ENCODE peak calls at places on chromosomes 7 and 10, in nine cellular contexts. One of them, this sample, is unnamed.

GRCh38 chr7:151384776-151385625 is 24.8 kb downstream of the WDR86 start:
- DNase-seq in HT1080: no peak
- DNase-seq in chondrocyte: peak
- DNase-seq in astrocyte of the spinal cord: no peak
- DNase-seq in Peyer's patch: no peak
- DNase-seq in stimulated activated CD4-positive, alpha-beta T cell treated with anti-CD3 and anti-CD28 coated beads, Interleukin-4, amount 100 ng/mL, for 48 hours: no peak
- DNase-seq in activated CD4-positive, alpha-beta T cell treated with anti-CD3 and anti-CD28 coated beads for 24 hours: no peak
- DNase-seq in DMS79 treated with DMSO at 0.1 percent for 48 hours: no peak
- DNase-seq in erythroblast: no peak
- DNase-seq in this sample: no peak

GRCh38 chr7:4641667-4642467 is 40.2 kb upstream of the FOXK1 start:
- DNase-seq in activated CD4-positive, alpha-beta T cell treated with anti-CD3 and anti-CD28 coated beads for 24 hours: peak
- DNase-seq in astrocyte of the spinal cord: peak
- DNase-seq in Peyer's patch: peak
- DNase-seq in stimulated activated CD4-positive, alpha-beta T cell treated with anti-CD3 and anti-CD28 coated beads, Interleukin-4, amount 100 ng/mL, for 48 hours: peak
- DNase-seq in HT1080: peak
- DNase-seq in erythroblast: peak
- DNase-seq in chondrocyte: peak
- DNase-seq in DMS79 treated with DMSO at 0.1 percent for 48 hours: peak
- DNase-seq in this sample: peak

GRCh38 chr7:104176332-104176731 is 31.5 kb downstream of the ORC5 start:
- DNase-seq in erythroblast: no peak
- DNase-seq in activated CD4-positive, alpha-beta T cell treated with anti-CD3 and anti-CD28 coated beads for 24 hours: no peak
- DNase-seq in DMS79 treated with DMSO at 0.1 percent for 48 hours: no peak
- DNase-seq in HT1080: no peak
- DNase-seq in Peyer's patch: no peak
- DNase-seq in astrocyte of the spinal cord: no peak
- DNase-seq in stimulated activated CD4-positive, alpha-beta T cell treated with anti-CD3 and anti-CD28 coated beads, Interleukin-4, amount 100 ng/mL, for 48 hours: no peak
- DNase-seq in chondrocyte: no peak
- DNase-seq in this sample: no peak

GRCh38 chr10:104735469-104735868 is 94.4 kb downstream of the SORCS3 start:
- DNase-seq in stimulated activated CD4-positive, alpha-beta T cell treated with anti-CD3 and anti-CD28 coated beads, Interleukin-4, amount 100 ng/mL, for 48 hours: no peak
- DNase-seq in Peyer's patch: no peak
- DNase-seq in astrocyte of the spinal cord: no peak
- DNase-seq in HT1080: no peak
- DNase-seq in activated CD4-positive, alpha-beta T cell treated with anti-CD3 and anti-CD28 coated beads for 24 hours: no peak
- DNase-seq in erythroblast: no peak
- DNase-seq in DMS79 treated with DMSO at 0.1 percent for 48 hours: peak
- DNase-seq in chondrocyte: no peak
- DNase-seq in this sample: no peak

GRCh38 chr7:69962856-69963149 is 364.5 kb downstream of the AUTS2 start:
- DNase-seq in Peyer's patch: no peak
- DNase-seq in erythroblast: no peak
- DNase-seq in stimulated activated CD4-positive, alpha-beta T cell treated with anti-CD3 and anti-CD28 coated beads, Interleukin-4, amount 100 ng/mL, for 48 hours: no peak
- DNase-seq in astrocyte of the spinal cord: peak
- DNase-seq in chondrocyte: no peak
- DNase-seq in DMS79 treated with DMSO at 0.1 percent for 48 hours: peak
- DNase-seq in activated CD4-positive, alpha-beta T cell treated with anti-CD3 and anti-CD28 coated beads for 24 hours: no peak
- DNase-seq in HT1080: no peak
- DNase-seq in this sample: no peak

GRCh38 chr7:157284229-157285014 is 52.4 kb upstream of the DNAJB6 start:
- DNase-seq in astrocyte of the spinal cord: no peak
- DNase-seq in erythroblast: no peak
- DNase-seq in HT1080: no peak
- DNase-seq in activated CD4-positive, alpha-beta T cell treated with anti-CD3 and anti-CD28 coated beads for 24 hours: no peak
- DNase-seq in Peyer's patch: no peak
- DNase-seq in stimulated activated CD4-positive, alpha-beta T cell treated with anti-CD3 and anti-CD28 coated beads, Interleukin-4, amount 100 ng/mL, for 48 hours: no peak
- DNase-seq in chondrocyte: no peak
- DNase-seq in DMS79 treated with DMSO at 0.1 percent for 48 hours: no peak
- DNase-seq in this sample: no peak

GRCh38 chr10:88108115-88108610 is 244.7 kb downstream of the PTEN start:
- DNase-seq in stimulated activated CD4-positive, alpha-beta T cell treated with anti-CD3 and anti-CD28 coated beads, Interleukin-4, amount 100 ng/mL, for 48 hours: no peak
- DNase-seq in activated CD4-positive, alpha-beta T cell treated with anti-CD3 and anti-CD28 coated beads for 24 hours: no peak
- DNase-seq in erythroblast: no peak
- DNase-seq in chondrocyte: no peak
- DNase-seq in astrocyte of the spinal cord: no peak
- DNase-seq in DMS79 treated with DMSO at 0.1 percent for 48 hours: no peak
- DNase-seq in Peyer's patch: peak
- DNase-seq in HT1080: peak
- DNase-seq in this sample: peak

GRCh38 chr10:129971381-129972144 is 7.5 kb upstream of the EBF3 start:
- DNase-seq in erythroblast: peak
- DNase-seq in Peyer's patch: no peak
- DNase-seq in HT1080: no peak
- DNase-seq in DMS79 treated with DMSO at 0.1 percent for 48 hours: peak
- DNase-seq in chondrocyte: no peak
- DNase-seq in stimulated activated CD4-positive, alpha-beta T cell treated with anti-CD3 and anti-CD28 coated beads, Interleukin-4, amount 100 ng/mL, for 48 hours: peak
- DNase-seq in activated CD4-positive, alpha-beta T cell treated with anti-CD3 and anti-CD28 coated beads for 24 hours: peak
- DNase-seq in astrocyte of the spinal cord: no peak
- DNase-seq in this sample: no peak

GRCh38 chr7:117901089-117901797 is 28.0 kb upstream of the CTTNBP2 start:
- DNase-seq in stimulated activated CD4-positive, alpha-beta T cell treated with anti-CD3 and anti-CD28 coated beads, Interleukin-4, amount 100 ng/mL, for 48 hours: no peak
- DNase-seq in DMS79 treated with DMSO at 0.1 percent for 48 hours: peak
- DNase-seq in astrocyte of the spinal cord: no peak
- DNase-seq in erythroblast: no peak
- DNase-seq in chondrocyte: no peak
- DNase-seq in Peyer's patch: peak
- DNase-seq in HT1080: no peak
- DNase-seq in activated CD4-positive, alpha-beta T cell treated with anti-CD3 and anti-CD28 coated beads for 24 hours: no peak
- DNase-seq in this sample: no peak

GRCh38 chr7:53350241-53350640 is 314.8 kb downstream of the POM121L12 start:
- DNase-seq in stimulated activated CD4-positive, alpha-beta T cell treated with anti-CD3 and anti-CD28 coated beads, Interleukin-4, amount 100 ng/mL, for 48 hours: peak
- DNase-seq in HT1080: peak
- DNase-seq in DMS79 treated with DMSO at 0.1 percent for 48 hours: no peak
- DNase-seq in Peyer's patch: no peak
- DNase-seq in astrocyte of the spinal cord: no peak
- DNase-seq in erythroblast: peak
- DNase-seq in activated CD4-positive, alpha-beta T cell treated with anti-CD3 and anti-CD28 coated beads for 24 hours: no peak
- DNase-seq in chondrocyte: no peak
- DNase-seq in this sample: peak

GRCh38 chr7:154953006-154953684 is 49.8 kb downstream of the PAXIP1 start:
- DNase-seq in DMS79 treated with DMSO at 0.1 percent for 48 hours: no peak
- DNase-seq in activated CD4-positive, alpha-beta T cell treated with anti-CD3 and anti-CD28 coated beads for 24 hours: peak
- DNase-seq in stimulated activated CD4-positive, alpha-beta T cell treated with anti-CD3 and anti-CD28 coated beads, Interleukin-4, amount 100 ng/mL, for 48 hours: peak
- DNase-seq in chondrocyte: no peak
- DNase-seq in Peyer's patch: peak
- DNase-seq in erythroblast: peak
- DNase-seq in HT1080: peak
- DNase-seq in astrocyte of the spinal cord: peak
- DNase-seq in this sample: peak

GRCh38 chr7:123871998-123872867 is 27.3 kb downstream of the HYAL4 start:
- DNase-seq in activated CD4-positive, alpha-beta T cell treated with anti-CD3 and anti-CD28 coated beads for 24 hours: no peak
- DNase-seq in stimulated activated CD4-positive, alpha-beta T cell treated with anti-CD3 and anti-CD28 coated beads, Interleukin-4, amount 100 ng/mL, for 48 hours: peak
- DNase-seq in astrocyte of the spinal cord: peak
- DNase-seq in Peyer's patch: peak
- DNase-seq in chondrocyte: no peak
- DNase-seq in HT1080: peak
- DNase-seq in DMS79 treated with DMSO at 0.1 percent for 48 hours: peak
- DNase-seq in erythroblast: peak
- DNase-seq in this sample: no peak

GRCh38 chr10:102159051-102159597 is 6.9 kb downstream of the NOLC1 start:
- DNase-seq in activated CD4-positive, alpha-beta T cell treated with anti-CD3 and anti-CD28 coated beads for 24 hours: no peak
- DNase-seq in astrocyte of the spinal cord: no peak
- DNase-seq in stimulated activated CD4-positive, alpha-beta T cell treated with anti-CD3 and anti-CD28 coated beads, Interleukin-4, amount 100 ng/mL, for 48 hours: no peak
- DNase-seq in Peyer's patch: no peak
- DNase-seq in erythroblast: no peak
- DNase-seq in DMS79 treated with DMSO at 0.1 percent for 48 hours: no peak
- DNase-seq in chondrocyte: no peak
- DNase-seq in HT1080: peak
- DNase-seq in this sample: no peak

GRCh38 chr10:91562839-91563581 is 69.9 kb downstream of the PPP1R3C start:
- DNase-seq in activated CD4-positive, alpha-beta T cell treated with anti-CD3 and anti-CD28 coated beads for 24 hours: no peak
- DNase-seq in stimulated activated CD4-positive, alpha-beta T cell treated with anti-CD3 and anti-CD28 coated beads, Interleukin-4, amount 100 ng/mL, for 48 hours: no peak
- DNase-seq in chondrocyte: no peak
- DNase-seq in astrocyte of the spinal cord: no peak
- DNase-seq in HT1080: no peak
- DNase-seq in DMS79 treated with DMSO at 0.1 percent for 48 hours: no peak
- DNase-seq in erythroblast: no peak
- DNase-seq in Peyer's patch: no peak
- DNase-seq in this sample: no peak

GRCh38 chr7:13057462-13058200 is 370.2 kb downstream of the ARL4A start:
- DNase-seq in activated CD4-positive, alpha-beta T cell treated with anti-CD3 and anti-CD28 coated beads for 24 hours: no peak
- DNase-seq in chondrocyte: no peak
- DNase-seq in Peyer's patch: no peak
- DNase-seq in DMS79 treated with DMSO at 0.1 percent for 48 hours: no peak
- DNase-seq in astrocyte of the spinal cord: no peak
- DNase-seq in erythroblast: no peak
- DNase-seq in stimulated activated CD4-positive, alpha-beta T cell treated with anti-CD3 and anti-CD28 coated beads, Interleukin-4, amount 100 ng/mL, for 48 hours: no peak
- DNase-seq in HT1080: no peak
- DNase-seq in this sample: no peak

GRCh38 chr10:95295031-95295755 is 4.4 kb upstream of the PDLIM1 start:
- DNase-seq in HT1080: no peak
- DNase-seq in astrocyte of the spinal cord: peak
- DNase-seq in erythroblast: peak
- DNase-seq in DMS79 treated with DMSO at 0.1 percent for 48 hours: peak
- DNase-seq in stimulated activated CD4-positive, alpha-beta T cell treated with anti-CD3 and anti-CD28 coated beads, Interleukin-4, amount 100 ng/mL, for 48 hours: peak
- DNase-seq in activated CD4-positive, alpha-beta T cell treated with anti-CD3 and anti-CD28 coated beads for 24 hours: no peak
- DNase-seq in chondrocyte: no peak
- DNase-seq in Peyer's patch: peak
- DNase-seq in this sample: peak

GRCh38 chr10:100327701-100328009 is 2.4 kb downstream of the PKD2L1 start:
- DNase-seq in stimulated activated CD4-positive, alpha-beta T cell treated with anti-CD3 and anti-CD28 coated beads, Interleukin-4, amount 100 ng/mL, for 48 hours: no peak
- DNase-seq in activated CD4-positive, alpha-beta T cell treated with anti-CD3 and anti-CD28 coated beads for 24 hours: no peak
- DNase-seq in HT1080: no peak
- DNase-seq in chondrocyte: no peak
- DNase-seq in DMS79 treated with DMSO at 0.1 percent for 48 hours: no peak
- DNase-seq in erythroblast: no peak
- DNase-seq in Peyer's patch: no peak
- DNase-seq in astrocyte of the spinal cord: no peak
- DNase-seq in this sample: no peak

GRCh38 chr10:121293121-121293520 is 305.1 kb downstream of the FGFR2 start:
- DNase-seq in HT1080: no peak
- DNase-seq in DMS79 treated with DMSO at 0.1 percent for 48 hours: no peak
- DNase-seq in erythroblast: no peak
- DNase-seq in stimulated activated CD4-positive, alpha-beta T cell treated with anti-CD3 and anti-CD28 coated beads, Interleukin-4, amount 100 ng/mL, for 48 hours: no peak
- DNase-seq in Peyer's patch: no peak
- DNase-seq in activated CD4-positive, alpha-beta T cell treated with anti-CD3 and anti-CD28 coated beads for 24 hours: no peak
- DNase-seq in chondrocyte: no peak
- DNase-seq in astrocyte of the spinal cord: no peak
- DNase-seq in this sample: no peak

GRCh38 chr7:6650086-6650485 is 13.0 kb downstream of the ZNF316 start:
- DNase-seq in astrocyte of the spinal cord: no peak
- DNase-seq in activated CD4-positive, alpha-beta T cell treated with anti-CD3 and anti-CD28 coated beads for 24 hours: no peak
- DNase-seq in erythroblast: no peak
- DNase-seq in DMS79 treated with DMSO at 0.1 percent for 48 hours: no peak
- DNase-seq in HT1080: no peak
- DNase-seq in Peyer's patch: peak
- DNase-seq in stimulated activated CD4-positive, alpha-beta T cell treated with anti-CD3 and anti-CD28 coated beads, Interleukin-4, amount 100 ng/mL, for 48 hours: no peak
- DNase-seq in chondrocyte: peak
- DNase-seq in this sample: no peak

GRCh38 chr7:132177708-132178392 is 398.4 kb downstream of the PLXNA4 start:
- DNase-seq in stimulated activated CD4-positive, alpha-beta T cell treated with anti-CD3 and anti-CD28 coated beads, Interleukin-4, amount 100 ng/mL, for 48 hours: no peak
- DNase-seq in Peyer's patch: no peak
- DNase-seq in erythroblast: no peak
- DNase-seq in astrocyte of the spinal cord: no peak
- DNase-seq in HT1080: peak
- DNase-seq in DMS79 treated with DMSO at 0.1 percent for 48 hours: no peak
- DNase-seq in chondrocyte: no peak
- DNase-seq in activated CD4-positive, alpha-beta T cell treated with anti-CD3 and anti-CD28 coated beads for 24 hours: no peak
- DNase-seq in this sample: no peak

GRCh38 chr7:42650701-42651100 is 261.2 kb downstream of the C7orf25 start:
- DNase-seq in chondrocyte: no peak
- DNase-seq in erythroblast: no peak
- DNase-seq in astrocyte of the spinal cord: no peak
- DNase-seq in stimulated activated CD4-positive, alpha-beta T cell treated with anti-CD3 and anti-CD28 coated beads, Interleukin-4, amount 100 ng/mL, for 48 hours: no peak
- DNase-seq in HT1080: no peak
- DNase-seq in activated CD4-positive, alpha-beta T cell treated with anti-CD3 and anti-CD28 coated beads for 24 hours: no peak
- DNase-seq in Peyer's patch: no peak
- DNase-seq in DMS79 treated with DMSO at 0.1 percent for 48 hours: no peak
- DNase-seq in this sample: no peak

GRCh38 chr10:79132681-79133381 is 64.1 kb downstream of the ZMIZ1 start:
- DNase-seq in stimulated activated CD4-positive, alpha-beta T cell treated with anti-CD3 and anti-CD28 coated beads, Interleukin-4, amount 100 ng/mL, for 48 hours: no peak
- DNase-seq in activated CD4-positive, alpha-beta T cell treated with anti-CD3 and anti-CD28 coated beads for 24 hours: no peak
- DNase-seq in Peyer's patch: no peak
- DNase-seq in chondrocyte: no peak
- DNase-seq in HT1080: no peak
- DNase-seq in DMS79 treated with DMSO at 0.1 percent for 48 hours: no peak
- DNase-seq in erythroblast: no peak
- DNase-seq in astrocyte of the spinal cord: no peak
- DNase-seq in this sample: peak

GRCh38 chr7:45236666-45237065 is 79.1 kb downstream of the RAMP3 start:
- DNase-seq in HT1080: no peak
- DNase-seq in erythroblast: no peak
- DNase-seq in stimulated activated CD4-positive, alpha-beta T cell treated with anti-CD3 and anti-CD28 coated beads, Interleukin-4, amount 100 ng/mL, for 48 hours: no peak
- DNase-seq in chondrocyte: no peak
- DNase-seq in astrocyte of the spinal cord: peak
- DNase-seq in Peyer's patch: no peak
- DNase-seq in DMS79 treated with DMSO at 0.1 percent for 48 hours: no peak
- DNase-seq in activated CD4-positive, alpha-beta T cell treated with anti-CD3 and anti-CD28 coated beads for 24 hours: no peak
- DNase-seq in this sample: no peak

GRCh38 chr10:16030562-16030961 is 170.3 kb upstream of the MINDY3 start:
- DNase-seq in astrocyte of the spinal cord: no peak
- DNase-seq in HT1080: no peak
- DNase-seq in DMS79 treated with DMSO at 0.1 percent for 48 hours: no peak
- DNase-seq in chondrocyte: no peak
- DNase-seq in Peyer's patch: no peak
- DNase-seq in erythroblast: no peak
- DNase-seq in activated CD4-positive, alpha-beta T cell treated with anti-CD3 and anti-CD28 coated beads for 24 hours: no peak
- DNase-seq in stimulated activated CD4-positive, alpha-beta T cell treated with anti-CD3 and anti-CD28 coated beads, Interleukin-4, amount 100 ng/mL, for 48 hours: no peak
- DNase-seq in this sample: no peak

GRCh38 chr10:27626821-27627359 is 118.7 kb downstream of the MKX start:
- DNase-seq in chondrocyte: no peak
- DNase-seq in stimulated activated CD4-positive, alpha-beta T cell treated with anti-CD3 and anti-CD28 coated beads, Interleukin-4, amount 100 ng/mL, for 48 hours: no peak
- DNase-seq in DMS79 treated with DMSO at 0.1 percent for 48 hours: no peak
- DNase-seq in erythroblast: no peak
- DNase-seq in astrocyte of the spinal cord: no peak
- DNase-seq in HT1080: no peak
- DNase-seq in activated CD4-positive, alpha-beta T cell treated with anti-CD3 and anti-CD28 coated beads for 24 hours: no peak
- DNase-seq in Peyer's patch: no peak
- DNase-seq in this sample: no peak

GRCh38 chr10:79019441-79019840 is 49.3 kb upstream of the ZMIZ1 start:
- DNase-seq in DMS79 treated with DMSO at 0.1 percent for 48 hours: no peak
- DNase-seq in astrocyte of the spinal cord: no peak
- DNase-seq in erythroblast: no peak
- DNase-seq in chondrocyte: peak
- DNase-seq in Peyer's patch: no peak
- DNase-seq in activated CD4-positive, alpha-beta T cell treated with anti-CD3 and anti-CD28 coated beads for 24 hours: no peak
- DNase-seq in HT1080: no peak
- DNase-seq in stimulated activated CD4-positive, alpha-beta T cell treated with anti-CD3 and anti-CD28 coated beads, Interleukin-4, amount 100 ng/mL, for 48 hours: no peak
- DNase-seq in this sample: no peak

GRCh38 chr7:5629941-5630340 is 151.5 kb downstream of the RNF216 start:
- DNase-seq in activated CD4-positive, alpha-beta T cell treated with anti-CD3 and anti-CD28 coated beads for 24 hours: peak
- DNase-seq in stimulated activated CD4-positive, alpha-beta T cell treated with anti-CD3 and anti-CD28 coated beads, Interleukin-4, amount 100 ng/mL, for 48 hours: peak
- DNase-seq in DMS79 treated with DMSO at 0.1 percent for 48 hours: no peak
- DNase-seq in Peyer's patch: no peak
- DNase-seq in erythroblast: no peak
- DNase-seq in chondrocyte: no peak
- DNase-seq in HT1080: peak
- DNase-seq in astrocyte of the spinal cord: peak
- DNase-seq in this sample: no peak

GRCh38 chr10:21406595-21407218 is 118.8 kb downstream of the SKIDA1 start:
- DNase-seq in activated CD4-positive, alpha-beta T cell treated with anti-CD3 and anti-CD28 coated beads for 24 hours: no peak
- DNase-seq in chondrocyte: no peak
- DNase-seq in Peyer's patch: no peak
- DNase-seq in erythroblast: no peak
- DNase-seq in astrocyte of the spinal cord: peak
- DNase-seq in HT1080: peak
- DNase-seq in stimulated activated CD4-positive, alpha-beta T cell treated with anti-CD3 and anti-CD28 coated beads, Interleukin-4, amount 100 ng/mL, for 48 hours: peak
- DNase-seq in DMS79 treated with DMSO at 0.1 percent for 48 hours: no peak
- DNase-seq in this sample: no peak

GRCh38 chr10:201328-201771 is 66.1 kb downstream of the ZMYND11 start:
- DNase-seq in Peyer's patch: no peak
- DNase-seq in activated CD4-positive, alpha-beta T cell treated with anti-CD3 and anti-CD28 coated beads for 24 hours: no peak
- DNase-seq in stimulated activated CD4-positive, alpha-beta T cell treated with anti-CD3 and anti-CD28 coated beads, Interleukin-4, amount 100 ng/mL, for 48 hours: no peak
- DNase-seq in astrocyte of the spinal cord: peak
- DNase-seq in HT1080: peak
- DNase-seq in DMS79 treated with DMSO at 0.1 percent for 48 hours: no peak
- DNase-seq in chondrocyte: no peak
- DNase-seq in erythroblast: no peak
- DNase-seq in this sample: no peak

GRCh38 chr10:102424916-102425315 is 4.3 kb downstream of the FBXL15 start:
- DNase-seq in DMS79 treated with DMSO at 0.1 percent for 48 hours: no peak
- DNase-seq in chondrocyte: no peak
- DNase-seq in stimulated activated CD4-positive, alpha-beta T cell treated with anti-CD3 and anti-CD28 coated beads, Interleukin-4, amount 100 ng/mL, for 48 hours: no peak
- DNase-seq in Peyer's patch: no peak
- DNase-seq in astrocyte of the spinal cord: no peak
- DNase-seq in erythroblast: no peak
- DNase-seq in activated CD4-positive, alpha-beta T cell treated with anti-CD3 and anti-CD28 coated beads for 24 hours: no peak
- DNase-seq in HT1080: no peak
- DNase-seq in this sample: no peak

GRCh38 chr7:8724080-8724718 is 290.8 kb downstream of the NXPH1 start:
- DNase-seq in Peyer's patch: peak
- DNase-seq in stimulated activated CD4-positive, alpha-beta T cell treated with anti-CD3 and anti-CD28 coated beads, Interleukin-4, amount 100 ng/mL, for 48 hours: no peak
- DNase-seq in DMS79 treated with DMSO at 0.1 percent for 48 hours: no peak
- DNase-seq in erythroblast: peak
- DNase-seq in astrocyte of the spinal cord: no peak
- DNase-seq in chondrocyte: no peak
- DNase-seq in activated CD4-positive, alpha-beta T cell treated with anti-CD3 and anti-CD28 coated beads for 24 hours: peak
- DNase-seq in HT1080: peak
- DNase-seq in this sample: peak

This sample was measured in AML-193.